ENCODE peak calls at places on chromosome 18, in eight cellular contexts. J is GM06990, H is H9, T is GM23248, G is mesenchymal stem cell, X is HT1080, D is foreskin fibroblast, V is Ammon's horn. W is an unnamed sample.

GRCh38 chr18:23363865-23364570 is 89.1 kb upstream of the RIOK3 start:
- DNase-seq in J (no peak), G (no peak), H (no peak), X (no peak), V (no peak), D (no peak), T (no peak), W (no peak)

GRCh38 chr18:77366067-77366724 is 116.5 kb downstream of the GALR1 start:
- DNase-seq in G (no peak), X (no peak), T (no peak), D (no peak), V (no peak), J (no peak), H (no peak), W (peak)

GRCh38 chr18:48711651-48712486 is 173.0 kb downstream of the CTIF start:
- DNase-seq in H (peak), T (peak), X (peak), V (peak), D (peak), G (peak), J (no peak), W (no peak)

GRCh38 chr18:59623456-59624383 is 73.5 kb downstream of the CCBE1 start:
- DNase-seq in H (no peak), D (peak), X (peak), T (peak), V (no peak), G (peak), J (no peak), W (peak)

GRCh38 chr18:48529796-48530195 is 9.0 kb upstream of the CTIF start:
- DNase-seq in T (peak), X (peak), G (peak), H (peak), V (no peak), J (no peak), D (peak), W (peak)

GRCh38 chr18:58256316-58257080 is 212.5 kb downstream of the NEDD4L start:
- DNase-seq in J (no peak), X (no peak), D (no peak), V (no peak), G (no peak), H (no peak), T (no peak), W (no peak)

GRCh38 chr18:35158728-35159443 is 81.9 kb upstream of the ZNF397 start:
- DNase-seq in X (no peak), J (no peak), T (no peak), H (no peak), D (no peak), G (no peak), V (no peak), W (no peak)

GRCh38 chr18:79926715-79927596 is 24.5 kb downstream of the SLC66A2 start:
- DNase-seq in V (no peak), D (no peak), T (no peak), G (no peak), H (peak), X (no peak), J (no peak), W (no peak)

GRCh38 chr18:4636957-4637356 is 181.8 kb upstream of the DLGAP1 start:
- DNase-seq in H (no peak), J (no peak), D (no peak), T (no peak), V (no peak), G (no peak), X (peak), W (no peak)

GRCh38 chr18:30915336-30915988 is 127.1 kb downstream of the DSC3 start:
- DNase-seq in V (no peak), J (no peak), T (no peak), D (no peak), H (no peak), G (no peak), X (no peak), W (no peak)

GRCh38 chr18:62979172-62979571 is 263.8 kb downstream of the PHLPP1 start:
- DNase-seq in T (peak), D (peak), J (no peak), G (peak), X (peak), V (peak), H (no peak), W (peak)

GRCh38 chr18:31741096-31741735 is 19.5 kb downstream of the SLC25A52 start:
- DNase-seq in J (no peak), H (peak), V (peak), G (peak), D (no peak), T (peak), X (peak), W (peak)

GRCh38 chr18:3995476-3996102 is 459.5 kb downstream of the DLGAP1 start:
- DNase-seq in X (peak), H (peak), J (no peak), T (peak), G (peak), V (peak), D (peak), W (peak)

GRCh38 chr18:28183418-28184078 is 6.6 kb upstream of the CDH2 start:
- DNase-seq in T (peak), X (peak), J (no peak), H (no peak), G (peak), D (no peak), V (no peak), W (no peak)

GRCh38 chr18:62814114-62814759 is 98.9 kb downstream of the PHLPP1 start:
- DNase-seq in T (no peak), X (no peak), H (no peak), J (no peak), V (no peak), D (no peak), G (peak), W (no peak)

GRCh38 chr18:46414863-46415262 is 242.2 kb downstream of the LOXHD1 start:
- DNase-seq in J (no peak), H (peak), X (no peak), D (no peak), V (no peak), T (no peak), G (no peak), W (no peak)

GRCh38 chr18:49966090-49966489 is 152.8 kb upstream of the ACAA2 start:
- DNase-seq in T (no peak), X (peak), H (no peak), G (no peak), D (no peak), V (no peak), J (no peak), W (no peak)